ENCODE peak calls at places on chromosomes 16 and 17, in six cellular contexts. D is right lobe of liver, J is natural killer cell, F is neural crest cell, T is PC-9, K is right atrium auricular region. M is an unnamed sample.

GRCh38 chr16:75172578-75172977 is 24.3 kb downstream of the ZFP1 start:
- DNase-seq in D (no peak), J (no peak), F (no peak), T (no peak), K (no peak), M (no peak)

GRCh38 chr17:45432405-45433113 is at the start of gene ARHGAP27:
- DNase-seq in D (peak), J (no peak), F (no peak), T (peak), K (peak), M (no peak)

GRCh38 chr17:9371019-9371418 is 204.6 kb downstream of the STX8 start:
- DNase-seq in D (no peak), J (no peak), F (no peak), T (peak), K (no peak), M (no peak)

GRCh38 chr17:63345598-63345997 is 100.5 kb downstream of the CYB561 start:
- DNase-seq in D (no peak), J (no peak), F (no peak), T (no peak), K (no peak), M (no peak)

GRCh38 chr16:29849505-29849904 is 13.5 kb downstream of the CDIPT start:
- DNase-seq in D (no peak), J (no peak), F (no peak), T (no peak), K (no peak), M (no peak)

GRCh38 chr16:30002614-30003346 is 6.7 kb downstream of the INO80E start:
- DNase-seq in D (no peak), J (no peak), F (no peak), T (no peak), K (no peak), M (no peak)

GRCh38 chr16:13390093-13390985 is 488.9 kb downstream of the SHISA9 start:
- DNase-seq in D (no peak), J (no peak), F (no peak), T (no peak), K (no peak), M (no peak)

GRCh38 chr16:54927125-54928015 is 3.3 kb upstream of the IRX5 start:
- DNase-seq in D (no peak), J (no peak), F (no peak), T (no peak), K (no peak), M (no peak)

GRCh38 chr17:1047886-1048470 is 51.0 kb downstream of the TIMM22 start:
- DNase-seq in D (peak), J (no peak), F (no peak), T (no peak), K (no peak), M (no peak)

GRCh38 chr17:10261098-10261497 is 62.7 kb upstream of the GAS7 start:
- DNase-seq in D (no peak), J (no peak), F (no peak), T (no peak), K (peak), M (no peak)

GRCh38 chr17:75105269-75106080 is 4.3 kb upstream of the ARMC7 start:
- DNase-seq in D (no peak), J (no peak), F (no peak), T (peak), K (no peak), M (peak)

GRCh38 chr16:86578056-86578455 is 293 bp upstream of the FOXL1 start:
- DNase-seq in D (no peak), J (no peak), F (no peak), T (no peak), K (no peak), M (no peak)

GRCh38 chr17:64218066-64218465 is 45.0 kb downstream of the TEX2 start:
- DNase-seq in D (no peak), J (no peak), F (no peak), T (no peak), K (no peak), M (no peak)

GRCh38 chr16:79628501-79628975 is 28.0 kb upstream of the MAF start:
- DNase-seq in D (no peak), J (peak), F (no peak), T (no peak), K (no peak), M (no peak)

GRCh38 chr16:80369559-80369958 is 171.2 kb upstream of the DYNLRB2 start:
- DNase-seq in D (no peak), J (no peak), F (peak), T (peak), K (peak), M (no peak)

GRCh38 chr16:75251280-75252048 is at the start of gene BCAR1:
- DNase-seq in D (peak), J (no peak), F (peak), T (peak), K (peak), M (peak)

GRCh38 chr16:3131755-3132377 is 3.0 kb upstream of the ZNF213 start:
- DNase-seq in D (no peak), J (no peak), F (peak), T (peak), K (no peak), M (no peak)

GRCh38 chr16:30562021-30562420 is 3.8 kb upstream of the ZNF764 start:
- DNase-seq in D (no peak), J (no peak), F (no peak), T (no peak), K (no peak), M (no peak)

GRCh38 chr17:78284146-78284545 is 52.7 kb downstream of the TMEM235 start:
- DNase-seq in D (no peak), J (no peak), F (no peak), T (no peak), K (no peak), M (no peak)

GRCh38 chr17:44911133-44912001 is 3.9 kb downstream of the GFAP start:
- DNase-seq in D (peak), J (peak), F (peak), T (no peak), K (peak), M (peak)

GRCh38 chr17:57915980-57916757 is 39.0 kb downstream of the CUEDC1 start:
- DNase-seq in D (no peak), J (no peak), F (peak), T (no peak), K (no peak), M (no peak)

GRCh38 chr16:25063865-25064264 is 47.7 kb upstream of the LCMT1 start:
- DNase-seq in D (no peak), J (no peak), F (no peak), T (no peak), K (peak), M (no peak)

GRCh38 chr16:718389-718788 is 2.6 kb upstream of the ANTKMT start:
- DNase-seq in D (no peak), J (no peak), F (no peak), T (no peak), K (no peak), M (no peak)

GRCh38 chr17:4540224-4541040 is 14.8 kb downstream of the MYBBP1A start:
- DNase-seq in D (peak), J (no peak), F (no peak), T (no peak), K (no peak), M (no peak)
- TF ChIP-seq CTCF in D (peak), J (no peak), F (no peak), T (no peak), K (peak), M (no peak)

DNA sequence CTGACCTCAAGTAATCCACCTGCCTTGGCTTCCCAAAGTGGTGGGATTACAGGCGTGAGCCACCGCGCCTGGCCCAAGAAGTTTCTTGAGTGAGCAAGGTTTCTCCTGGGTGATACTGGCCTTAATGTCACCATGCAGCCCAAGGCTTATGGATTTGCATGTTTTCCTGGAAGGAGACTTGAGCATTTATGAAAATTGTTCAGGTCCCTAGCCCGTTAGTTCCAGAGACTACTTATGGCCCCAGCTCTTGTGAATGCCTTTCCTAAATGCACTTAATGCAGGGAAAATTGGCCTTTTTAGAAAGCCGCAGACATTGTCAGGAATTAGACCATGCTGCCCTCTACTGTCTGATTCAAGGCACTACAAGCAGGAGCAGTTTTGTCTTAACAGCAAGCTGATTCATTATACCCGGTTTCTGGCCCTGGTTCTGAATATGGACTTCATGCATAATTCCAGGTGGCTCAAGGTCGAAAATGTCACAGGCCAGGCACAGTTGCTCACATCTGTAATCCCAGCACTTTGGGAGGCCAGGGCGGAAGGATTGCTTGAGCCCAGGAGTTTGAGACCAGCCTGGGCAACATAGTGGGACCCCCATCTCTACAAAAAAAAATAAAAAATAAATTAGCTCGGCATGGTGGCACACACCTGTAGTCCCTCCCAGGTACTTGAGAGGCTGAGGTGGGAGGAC is 91.3 kb downstream of the SNX29 start:
- DNase-seq in D (peak), J (no peak), F (peak), T (peak), K (peak), M (peak)
- TF ChIP-seq CTCF in D (peak), J (peak), F (peak), T (peak), K (peak), M (peak)

GRCh38 chr16:85307552-85308364 is 195.5 kb upstream of the CIBAR2 start:
- DNase-seq in D (peak), J (no peak), F (no peak), T (no peak), K (no peak), M (no peak)

GRCh38 chr16:85304337-85304736 is 192.1 kb upstream of the CIBAR2 start:
- DNase-seq in D (no peak), J (no peak), F (no peak), T (no peak), K (no peak), M (no peak)

GRCh38 chr16:85306793-85307551 is 194.7 kb upstream of the CIBAR2 start:
- DNase-seq in D (no peak), J (no peak), F (no peak), T (no peak), K (no peak), M (no peak)

GRCh38 chr16:85308585-85309540 is 196.6 kb upstream of the CIBAR2 start:
- DNase-seq in D (no peak), J (no peak), F (no peak), T (no peak), K (no peak), M (no peak)

DNA sequence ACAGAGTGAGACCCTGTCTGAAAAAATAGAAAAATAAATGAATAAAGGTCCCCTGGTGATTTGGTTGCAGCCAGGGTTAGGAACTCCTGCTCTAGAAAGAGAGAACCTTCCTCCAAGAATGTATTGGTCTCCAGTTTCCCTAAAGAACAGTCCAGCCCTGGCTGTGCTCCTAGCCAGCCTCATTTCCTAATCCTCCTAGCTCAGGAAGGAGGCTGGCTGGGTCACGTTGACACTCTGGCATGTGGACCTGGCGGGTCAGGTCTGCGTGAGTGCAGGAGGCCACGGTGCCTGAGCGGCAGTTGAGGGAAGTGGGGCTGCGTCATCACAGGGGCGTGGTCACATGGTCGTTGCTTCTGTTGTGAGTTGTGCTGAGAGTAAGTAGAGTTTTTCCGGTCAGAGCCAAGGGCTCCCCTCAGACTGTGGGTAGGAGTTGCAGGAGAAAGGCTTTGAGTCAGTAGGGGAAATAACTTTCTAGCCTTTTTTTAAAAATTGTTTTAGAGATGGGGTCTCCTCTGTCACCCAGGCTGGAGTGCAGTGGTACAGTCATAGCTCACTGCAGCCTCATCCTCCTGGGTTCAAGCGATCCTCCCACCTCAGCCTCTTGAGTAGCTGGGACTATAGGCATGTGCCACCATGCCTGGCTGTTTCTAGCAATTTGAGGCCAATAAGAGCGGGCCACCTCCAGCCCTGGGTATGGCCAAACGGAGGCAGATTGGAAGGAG is 194.0 kb upstream of the CIBAR2 start:
- DNase-seq in D (peak), J (peak), F (no peak), T (peak), K (peak), M (no peak)
- TF ChIP-seq CTCF in D (no peak), J (no peak), F (no peak), T (no peak), K (no peak), M (no peak)

DNA sequence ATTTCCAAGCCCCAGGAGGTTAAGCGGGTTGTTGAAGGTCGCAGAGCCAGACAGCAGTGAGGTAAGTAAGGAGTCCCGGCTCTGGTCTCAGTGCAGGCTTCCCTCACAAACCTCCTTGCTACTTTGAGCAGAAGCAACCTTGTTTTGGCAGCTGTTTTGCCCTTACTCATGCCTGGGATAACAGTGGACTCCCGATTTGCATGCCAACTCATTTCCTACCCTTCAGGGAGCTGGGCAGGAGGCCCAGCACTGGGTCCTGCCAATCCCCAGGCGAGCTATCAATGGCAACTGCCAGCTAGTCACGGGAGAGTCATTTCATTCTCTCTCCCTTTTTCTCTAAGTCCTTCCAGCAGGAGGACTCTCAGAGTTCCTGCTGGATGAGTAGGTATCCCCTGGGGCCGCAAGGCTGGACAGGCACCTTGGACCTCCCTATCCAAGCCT is 72.0 kb upstream of the KSR1 start:
- DNase-seq in D (peak), J (no peak), F (no peak), T (peak), K (no peak), M (no peak)
- TF ChIP-seq CTCF in D (no peak), J (no peak), F (no peak), T (no peak), K (no peak), M (no peak)

GRCh38 chr17:7186241-7186640 is 7.1 kb upstream of the ASGR1 start:
- DNase-seq in D (peak), J (no peak), F (no peak), T (no peak), K (no peak), M (no peak)
- TF ChIP-seq CTCF in D (peak), J (no peak), F (peak), T (no peak), K (no peak), M (no peak)

GRCh38 chr17:73251871-73252270 is 9.8 kb downstream of the CPSF4L start:
- DNase-seq in D (no peak), J (no peak), F (no peak), T (no peak), K (no peak), M (no peak)

GRCh38 chr17:73250851-73251640 is 10.6 kb downstream of the CPSF4L start:
- DNase-seq in D (no peak), J (no peak), F (no peak), T (no peak), K (no peak), M (no peak)

GRCh38 chr17:73249700-73250099 is 12.0 kb downstream of the CPSF4L start:
- DNase-seq in D (no peak), J (no peak), F (no peak), T (no peak), K (no peak), M (no peak)

GRCh38 chr17:73248532-73248931 is 13.1 kb downstream of the CPSF4L start:
- DNase-seq in D (no peak), J (no peak), F (no peak), T (no peak), K (no peak), M (no peak)

GRCh38 chr17:73247728-73248127 is 14.0 kb downstream of the CPSF4L start:
- DNase-seq in D (no peak), J (no peak), F (no peak), T (no peak), K (no peak), M (no peak)
- TF ChIP-seq CTCF in D (peak), J (no peak), F (no peak), T (no peak), K (no peak), M (peak)

DNA sequence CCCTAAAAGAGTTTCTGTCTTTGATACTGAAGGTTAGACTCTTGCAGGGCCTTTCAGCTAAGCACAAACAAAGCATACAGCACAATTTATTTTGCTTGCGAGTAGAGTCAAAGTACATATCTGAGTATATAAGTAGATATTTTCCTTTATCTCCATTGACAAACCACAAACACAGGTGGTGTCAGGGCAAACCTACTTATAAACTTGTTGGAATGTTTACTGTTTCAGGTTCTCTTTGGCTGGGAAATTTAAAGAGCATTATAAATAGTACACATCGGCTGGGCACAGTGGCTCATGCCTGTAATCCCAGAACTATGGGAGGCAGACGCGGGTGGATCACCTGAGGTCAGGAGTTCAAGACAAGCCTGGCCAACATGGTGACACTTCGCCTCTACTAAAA is 442.6 kb upstream of the PSMD7 start:
- DNase-seq in D (no peak), J (no peak), F (no peak), T (no peak), K (no peak), M (no peak)
- TF ChIP-seq CTCF in D (no peak), J (no peak), F (no peak), T (no peak), K (no peak), M (no peak)

GRCh38 chr16:67248401-67249177 is at the start of gene SLC9A5:
- DNase-seq in D (no peak), J (peak), F (peak), T (peak), K (no peak), M (no peak)
- TF ChIP-seq CTCF in D (peak), J (no peak), F (peak), T (no peak), K (peak), M (no peak)

DNA sequence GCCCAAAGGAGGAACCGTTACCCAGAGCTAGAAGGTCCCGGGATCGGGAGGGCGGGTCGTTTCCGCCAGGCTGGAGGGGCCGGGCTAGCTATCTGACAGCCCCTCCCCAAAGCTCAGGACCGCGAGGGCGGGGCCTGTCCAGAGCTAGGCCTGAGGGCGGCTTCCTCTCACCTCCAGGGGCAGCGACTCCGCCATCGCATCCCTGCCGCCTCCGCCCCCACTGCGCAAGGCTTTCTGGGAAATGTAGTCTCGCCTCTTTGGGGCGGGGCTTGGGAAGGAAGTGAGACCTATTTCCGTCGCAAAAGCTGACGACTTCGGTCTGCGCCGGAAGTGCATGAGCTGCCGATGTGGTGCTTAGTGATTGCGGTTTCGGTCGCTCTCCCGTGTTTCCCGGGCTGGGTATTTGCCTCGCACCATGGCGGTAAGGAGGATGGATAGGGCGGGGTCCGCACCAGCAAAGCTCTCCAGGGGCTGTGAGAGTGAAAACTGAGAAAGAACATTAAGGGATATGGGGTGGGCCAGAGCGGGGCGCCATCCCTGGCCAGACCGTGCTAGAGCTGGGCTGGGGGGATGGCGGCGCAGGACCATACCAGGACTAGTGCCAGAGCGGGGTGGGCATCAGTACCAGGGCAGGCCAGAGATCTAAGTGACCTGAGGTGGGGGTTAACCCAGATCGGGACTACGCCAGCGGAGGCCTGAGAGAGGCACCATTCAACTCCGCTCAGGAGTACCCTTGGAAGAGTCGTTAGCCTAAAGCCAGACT is at the start of gene TMEM208:
- DNase-seq in D (peak), J (peak), F (peak), T (peak), K (peak), M (peak)
- TF ChIP-seq CTCF in D (peak), J (peak), F (no peak), T (no peak), K (peak), M (peak)

M was measured in D721Med.